ENCODE peak calls at places on chromosomes 11 and 22, in six cellular contexts. K is A172; H is CD4-positive, CD25-positive, alpha-beta regulatory T cell; N is mesenteric fat pad; Q is kidney; D is stimulated activated CD4-positive, alpha-beta T cell treated with anti-CD3 and anti-CD28 coated beads, Interleukin-15, amount 100 ng/mL, for 24 hours. L is an unnamed sample.

GRCh38 chr11:46006418-46007070 is 84.1 kb downstream of the LARGE2 start:
- DNase-seq in K (peak), H (peak), N (no peak), Q (no peak), D (peak), L (peak)

GRCh38 chr22:31241936-31242335 is 29.8 kb downstream of the LIMK2 start:
- DNase-seq in K (peak), H (no peak), N (no peak), Q (no peak), D (no peak), L (no peak)

GRCh38 chr11:1926156-1927031 is 6.9 kb downstream of the TNNT3 start:
- DNase-seq in K (no peak), H (no peak), N (no peak), Q (peak), D (no peak), L (no peak)

GRCh38 chr22:30654361-30654760 is 13.3 kb downstream of the DUSP18 start:
- DNase-seq in K (no peak), H (no peak), N (no peak), Q (peak), D (no peak), L (no peak)

GRCh38 chr22:37474447-37475090 is 11.6 kb downstream of the MFNG start:
- DNase-seq in K (no peak), H (no peak), N (no peak), Q (no peak), D (no peak), L (no peak)

GRCh38 chr11:46557684-46558151 is 36.1 kb downstream of the AMBRA1 start:
- DNase-seq in K (peak), H (no peak), N (no peak), Q (no peak), D (no peak), L (no peak)

GRCh38 chr11:9208726-9209501 is 56.2 kb downstream of the DENND5A start:
- DNase-seq in K (no peak), H (no peak), N (no peak), Q (no peak), D (no peak), L (no peak)

GRCh38 chr22:20013382-20013871 is 3.2 kb downstream of the ARVCF start:
- DNase-seq in K (no peak), H (peak), N (no peak), Q (peak), D (peak), L (peak)

GRCh38 chr11:129457321-129457720 is 81.7 kb downstream of the BARX2 start:
- DNase-seq in K (no peak), H (no peak), N (no peak), Q (no peak), D (no peak), L (no peak)

GRCh38 chr22:20758688-20759087 is 15.2 kb upstream of the SERPIND1 start:
- DNase-seq in K (no peak), H (no peak), N (no peak), Q (no peak), D (no peak), L (no peak)

GRCh38 chr22:46746620-46747019 is 8.6 kb upstream of the CERK start:
- DNase-seq in K (no peak), H (no peak), N (no peak), Q (peak), D (no peak), L (no peak)

GRCh38 chr22:26845016-26845728 is 187.8 kb downstream of the MIAT start:
- DNase-seq in K (no peak), H (no peak), N (no peak), Q (no peak), D (no peak), L (no peak)

L was measured in DND-41.